ENCODE peak calls at places on chromosome 2, in eight cellular contexts. One of them, this sample, is unnamed.

GRCh38 chr2:85853499-85854165 is 35.2 kb downstream of the ST3GAL5 start:
- DNase-seq in body of pancreas: no peak
- DNase-seq in psoas muscle: no peak
- DNase-seq in PC-3: no peak
- DNase-seq in NB4: no peak
- DNase-seq in fibroblast of lung: no peak
- DNase-seq in left lung: no peak
- DNase-seq in kidney: no peak
- DNase-seq in this sample: no peak

GRCh38 chr2:32942728-32943485 is 3.8 kb upstream of the LTBP1 start:
- DNase-seq in body of pancreas: no peak
- DNase-seq in psoas muscle: no peak
- DNase-seq in PC-3: no peak
- DNase-seq in NB4: no peak
- DNase-seq in fibroblast of lung: no peak
- DNase-seq in left lung: no peak
- DNase-seq in kidney: no peak
- DNase-seq in this sample: no peak

GRCh38 chr2:191935247-191935646 is 88.4 kb upstream of the CAVIN2 start:
- DNase-seq in body of pancreas: no peak
- DNase-seq in psoas muscle: no peak
- DNase-seq in PC-3: no peak
- DNase-seq in NB4: no peak
- DNase-seq in fibroblast of lung: no peak
- DNase-seq in left lung: peak
- DNase-seq in kidney: no peak
- DNase-seq in this sample: no peak

GRCh38 chr2:129801575-129801974 is 177.9 kb upstream of the RAB6C start:
- DNase-seq in body of pancreas: no peak
- DNase-seq in psoas muscle: no peak
- DNase-seq in PC-3: peak
- DNase-seq in NB4: no peak
- DNase-seq in fibroblast of lung: peak
- DNase-seq in left lung: no peak
- DNase-seq in kidney: no peak
- DNase-seq in this sample: no peak

GRCh38 chr2:220157312-220157711 is 529.9 kb downstream of the SLC4A3 start:
- DNase-seq in body of pancreas: no peak
- DNase-seq in psoas muscle: no peak
- DNase-seq in PC-3: peak
- DNase-seq in NB4: no peak
- DNase-seq in fibroblast of lung: no peak
- DNase-seq in left lung: no peak
- DNase-seq in kidney: no peak
- DNase-seq in this sample: no peak

GRCh38 chr2:159462201-159462785 is 154.1 kb downstream of the BAZ2B start:
- DNase-seq in body of pancreas: no peak
- DNase-seq in psoas muscle: no peak
- DNase-seq in PC-3: no peak
- DNase-seq in NB4: no peak
- DNase-seq in fibroblast of lung: no peak
- DNase-seq in left lung: no peak
- DNase-seq in kidney: no peak
- DNase-seq in this sample: no peak

GRCh38 chr2:104249666-104250065 is 604.2 kb upstream of the POU3F3 start:
- DNase-seq in body of pancreas: no peak
- DNase-seq in psoas muscle: no peak
- DNase-seq in PC-3: no peak
- DNase-seq in NB4: no peak
- DNase-seq in fibroblast of lung: no peak
- DNase-seq in left lung: no peak
- DNase-seq in kidney: no peak
- DNase-seq in this sample: no peak

GRCh38 chr2:96951125-96951654 is 35.2 kb downstream of the FAM178B start:
- DNase-seq in body of pancreas: peak
- DNase-seq in psoas muscle: peak
- DNase-seq in PC-3: peak
- DNase-seq in NB4: peak
- DNase-seq in fibroblast of lung: peak
- DNase-seq in left lung: peak
- DNase-seq in kidney: peak
- DNase-seq in this sample: no peak

GRCh38 chr2:120516323-120517314 is 170.7 kb downstream of the INHBB start:
- DNase-seq in body of pancreas: no peak
- DNase-seq in psoas muscle: no peak
- DNase-seq in PC-3: no peak
- DNase-seq in NB4: no peak
- DNase-seq in fibroblast of lung: no peak
- DNase-seq in left lung: peak
- DNase-seq in kidney: peak
- DNase-seq in this sample: no peak

GRCh38 chr2:210224660-210225460 is at the start of gene ACADL:
- DNase-seq in body of pancreas: peak
- DNase-seq in psoas muscle: peak
- DNase-seq in PC-3: peak
- DNase-seq in NB4: peak
- DNase-seq in fibroblast of lung: peak
- DNase-seq in left lung: peak
- DNase-seq in kidney: peak
- DNase-seq in this sample: no peak

GRCh38 chr2:73215254-73215653 is 1.2 kb downstream of the SMYD5 start:
- DNase-seq in body of pancreas: no peak
- DNase-seq in psoas muscle: no peak
- DNase-seq in PC-3: no peak
- DNase-seq in NB4: no peak
- DNase-seq in fibroblast of lung: no peak
- DNase-seq in left lung: no peak
- DNase-seq in kidney: no peak
- DNase-seq in this sample: no peak
- H3K4me3 ChIP-seq in body of pancreas: no peak
- H3K4me3 ChIP-seq in psoas muscle: peak
- H3K4me3 ChIP-seq in PC-3: peak
- H3K4me3 ChIP-seq in NB4: peak
- H3K4me3 ChIP-seq in fibroblast of lung: peak
- H3K4me3 ChIP-seq in left lung: no peak
- H3K4me3 ChIP-seq in kidney: peak
- H3K4me3 ChIP-seq in this sample: peak

DNA sequence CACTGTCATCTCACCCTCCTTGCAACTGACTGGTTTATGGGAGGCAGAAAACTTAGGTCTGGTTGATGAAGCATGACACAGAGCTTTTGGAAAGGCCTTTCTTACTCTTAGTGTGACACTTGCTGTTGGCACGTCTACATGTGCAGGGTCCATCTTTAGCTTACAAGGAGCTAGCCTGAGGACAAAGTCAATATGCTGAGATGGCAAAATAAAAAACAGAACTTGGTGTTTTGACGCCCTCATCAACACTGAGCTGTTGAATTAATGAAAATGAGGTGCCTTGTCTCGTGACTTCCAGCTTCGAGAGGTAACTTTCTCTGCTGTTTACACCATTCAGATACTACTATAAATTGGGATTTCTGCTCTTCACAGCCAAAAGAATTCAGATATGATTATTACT is 78.5 kb upstream of the KIDINS220 start:
- DNase-seq in body of pancreas: no peak
- DNase-seq in psoas muscle: no peak
- DNase-seq in PC-3: no peak
- DNase-seq in NB4: no peak
- DNase-seq in fibroblast of lung: no peak
- DNase-seq in left lung: no peak
- DNase-seq in kidney: no peak
- DNase-seq in this sample: no peak
- TF ChIP-seq CTCF in body of pancreas: no peak
- TF ChIP-seq CTCF in psoas muscle: no peak
- TF ChIP-seq CTCF in PC-3: no peak
- TF ChIP-seq CTCF in NB4: no peak
- TF ChIP-seq CTCF in fibroblast of lung: no peak
- TF ChIP-seq CTCF in left lung: no peak
- TF ChIP-seq CTCF in kidney: no peak
- TF ChIP-seq CTCF in this sample: no peak

DNA sequence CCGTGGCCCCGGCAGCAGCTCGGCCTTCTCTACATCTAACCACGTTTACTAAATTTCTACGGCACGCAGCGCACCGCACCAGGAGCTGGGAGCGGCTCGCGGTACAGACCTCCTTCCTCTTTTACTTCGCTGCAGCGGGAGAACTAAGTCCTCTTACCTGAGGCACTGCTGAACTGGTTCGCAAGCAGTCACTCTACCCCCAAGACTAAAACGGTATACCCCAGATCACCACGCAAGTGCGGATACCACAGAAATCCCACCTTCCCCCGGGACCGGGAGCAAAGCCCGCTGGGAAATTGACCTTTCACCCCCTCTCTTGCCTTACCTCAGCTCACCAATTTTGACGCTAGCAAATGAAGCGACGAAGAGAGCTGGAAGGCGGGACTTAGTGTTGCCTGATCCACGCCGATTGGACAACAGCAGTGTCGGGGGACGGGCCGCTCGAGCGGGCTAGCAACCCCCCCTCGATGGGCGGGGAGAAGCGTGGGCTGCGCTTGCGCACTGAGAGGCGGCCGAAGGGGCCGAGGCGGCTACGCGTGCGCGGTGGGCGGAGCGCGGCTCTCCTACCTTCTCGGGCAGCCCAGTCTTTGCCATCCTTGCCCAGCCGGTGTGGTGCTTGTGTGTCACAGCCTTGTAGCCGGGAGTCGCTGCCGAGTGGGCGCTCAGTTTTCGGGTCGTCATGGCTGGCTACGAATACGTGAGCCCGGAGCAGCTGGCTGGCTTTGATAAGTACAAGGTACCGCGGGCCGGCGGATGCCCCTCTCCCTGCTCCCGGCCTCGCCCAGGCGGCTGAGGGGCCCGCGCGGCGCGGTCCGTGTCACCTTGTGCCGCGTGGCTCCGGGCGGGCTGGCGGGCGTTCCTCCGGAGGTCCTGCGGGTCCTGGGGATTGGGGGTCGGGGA is at the start of gene SELENOI:
- DNase-seq in body of pancreas: peak
- DNase-seq in psoas muscle: peak
- DNase-seq in PC-3: peak
- DNase-seq in NB4: peak
- DNase-seq in fibroblast of lung: peak
- DNase-seq in left lung: peak
- DNase-seq in kidney: peak
- DNase-seq in this sample: peak
- H3K4me3 ChIP-seq in body of pancreas: peak
- H3K4me3 ChIP-seq in psoas muscle: peak
- H3K4me3 ChIP-seq in PC-3: peak
- H3K4me3 ChIP-seq in NB4: peak
- H3K4me3 ChIP-seq in fibroblast of lung: peak
- H3K4me3 ChIP-seq in left lung: peak
- H3K4me3 ChIP-seq in kidney: peak
- H3K4me3 ChIP-seq in this sample: peak

GRCh38 chr2:164479460-164479859 is 141.8 kb downstream of the GRB14 start:
- DNase-seq in body of pancreas: peak
- DNase-seq in psoas muscle: no peak
- DNase-seq in PC-3: peak
- DNase-seq in NB4: peak
- DNase-seq in fibroblast of lung: peak
- DNase-seq in left lung: no peak
- DNase-seq in kidney: no peak
- DNase-seq in this sample: no peak
- TF ChIP-seq CTCF in body of pancreas: no peak
- TF ChIP-seq CTCF in psoas muscle: peak
- TF ChIP-seq CTCF in PC-3: peak
- TF ChIP-seq CTCF in NB4: peak
- TF ChIP-seq CTCF in fibroblast of lung: peak
- TF ChIP-seq CTCF in left lung: peak
- TF ChIP-seq CTCF in kidney: peak
- TF ChIP-seq CTCF in this sample: peak

GRCh38 chr2:12262681-12263436 is 453.9 kb upstream of the TRIB2 start:
- DNase-seq in body of pancreas: peak
- DNase-seq in psoas muscle: no peak
- DNase-seq in PC-3: no peak
- DNase-seq in NB4: no peak
- DNase-seq in fibroblast of lung: peak
- DNase-seq in left lung: no peak
- DNase-seq in kidney: no peak
- DNase-seq in this sample: no peak
- H3K4me3 ChIP-seq in body of pancreas: no peak
- H3K4me3 ChIP-seq in psoas muscle: no peak
- H3K4me3 ChIP-seq in PC-3: no peak
- H3K4me3 ChIP-seq in NB4: no peak
- H3K4me3 ChIP-seq in fibroblast of lung: no peak
- H3K4me3 ChIP-seq in left lung: no peak
- H3K4me3 ChIP-seq in kidney: no peak
- H3K4me3 ChIP-seq in this sample: no peak

This sample was measured in AG04449.